ENCODE peak calls at places on chromosomes 4 and X, in nine cellular contexts. D is SK-N-SH; W is DMS153; G is Right ventricle myocardium inferior; K is stimulated activated CD4-positive, alpha-beta T cell treated with anti-CD3 and anti-CD28 coated beads, Interleukin-2, amount 100 ng/mL, for 48 hours; V is endothelial cell; F is neural crest cell; C is foreskin fibroblast; T is adipocyte. E is an unnamed sample.

GRCh38 chr4:121796283-121796682 is 4.8 kb upstream of the EXOSC9 start:
- DNase-seq in C (no peak), T (no peak), G (no peak), D (no peak), W (no peak), F (no peak), V (no peak), K (no peak), E (no peak)

GRCh38 chr4:81754169-81754568 is 282.5 kb upstream of the RASGEF1B start:
- DNase-seq in G (no peak), C (no peak), V (no peak), F (no peak), K (no peak), W (no peak), D (no peak), T (no peak), E (no peak)

GRCh38 chr4:83208371-83208770 is 76.2 kb downstream of the COQ2 start:
- DNase-seq in V (no peak), D (no peak), K (no peak), T (no peak), G (no peak), C (no peak), F (no peak), W (no peak), E (no peak)

GRCh38 chr4:85489273-85489672 is 14.3 kb downstream of the ARHGAP24 start:
- DNase-seq in K (no peak), C (peak; percentile 82), G (no peak), T (peak; percentile 34), V (no peak), D (no peak), W (peak; percentile 45), F (no peak), E (no peak)

GRCh38 chr4:16199132-16199531 is 27.1 kb downstream of the TAPT1 start:
- DNase-seq in T (peak; percentile 68), K (no peak), V (no peak), F (no peak), W (no peak), D (peak; percentile 34), C (peak; percentile 39), G (no peak), E (no peak)

GRCh38 chr4:4333265-4333706 is 43.2 kb downstream of the ZBTB49 start:
- DNase-seq in D (no peak), T (peak; percentile 85), V (no peak), F (no peak), C (peak; percentile 80), G (no peak), W (no peak), K (no peak), E (no peak)

GRCh38 chrX:134246282-134246681 is 9.3 kb downstream of the CCDC160 start:
- DNase-seq in G (no peak), K (no peak), W (no peak), F (no peak), C (no peak), V (no peak), D (no peak), T (no peak), E (no peak)

GRCh38 chr4:31104033-31104432 is 383.9 kb downstream of the PCDH7 start:
- DNase-seq in W (no peak), C (no peak), G (no peak), T (peak; percentile 28), D (no peak), F (no peak), V (no peak), K (no peak), E (no peak)

GRCh38 chr4:43457866-43458265 is 565.4 kb downstream of the GRXCR1 start:
- DNase-seq in T (no peak), D (no peak), F (no peak), W (no peak), V (no peak), K (no peak), G (no peak), C (peak; percentile 3), E (no peak)

GRCh38 chrX:110219920-110220319 is 98.0 kb downstream of the AMMECR1 start:
- DNase-seq in C (peak; percentile 62), G (no peak), D (no peak), F (no peak), V (no peak), K (no peak), W (no peak), T (peak; percentile 14), E (no peak)

GRCh38 chr4:120731561-120731960 is 191.0 kb downstream of the PRDM5 start:
- DNase-seq in D (no peak), K (no peak), F (no peak), V (peak; percentile 16), G (no peak), T (no peak), C (peak; percentile 16), W (no peak), E (no peak)

GRCh38 chrX:131675596-131676194 is 131.8 kb downstream of the OR13H1 start:
- DNase-seq in K (no peak), G (no peak), T (peak; percentile 4), F (no peak), C (peak; percentile 15), D (peak; percentile 35), W (no peak), V (no peak), E (peak; percentile 32)

GRCh38 chr4:108635070-108635655 is 14.8 kb downstream of the RPL34 start:
- DNase-seq in T (peak; percentile 40), C (peak; percentile 75), D (no peak), W (no peak), G (no peak), F (no peak), K (no peak), V (no peak), E (no peak)

GRCh38 chr4:116930329-116930728 is 155.0 kb downstream of the TRAM1L1 start:
- DNase-seq in T (no peak), K (no peak), V (no peak), C (no peak), F (no peak), G (no peak), D (no peak), W (no peak), E (no peak)

GRCh38 chr4:24741915-24742314 is 53.5 kb upstream of the SOD3 start:
- DNase-seq in F (no peak), K (no peak), V (no peak), D (no peak), G (no peak), W (no peak), C (no peak), T (no peak), E (no peak)

GRCh38 chr4:8346838-8347605 is 77.5 kb downstream of the HTRA3 start:
- DNase-seq in W (no peak), V (no peak), D (peak; percentile 62), C (no peak), K (no peak), F (no peak), G (no peak), T (no peak), E (no peak)

GRCh38 chr4:92104506-92104905 is 199.3 kb upstream of the GRID2 start:
- DNase-seq in W (no peak), G (no peak), D (no peak), T (no peak), V (no peak), F (no peak), C (no peak), K (no peak), E (no peak)

GRCh38 chrX:68936186-68936585 is 107.4 kb downstream of the EFNB1 start:
- DNase-seq in V (no peak), T (no peak), G (no peak), K (no peak), W (no peak), D (no peak), F (no peak), C (no peak), E (no peak)

GRCh38 chr4:79201976-79202375 is 123.9 kb downstream of the NAA11 start:
- DNase-seq in W (no peak), K (no peak), G (no peak), T (no peak), V (no peak), F (no peak), C (no peak), D (no peak), E (no peak)

GRCh38 chr4:154329268-154329858 is 162.2 kb downstream of the DCHS2 start:
- DNase-seq in F (no peak), D (no peak), K (no peak), C (peak; percentile 53), W (no peak), T (peak; percentile 70), V (no peak), G (no peak), E (peak; percentile 15)

GRCh38 chrX:10197597-10198210 is 40.9 kb downstream of the CLCN4 start:
- DNase-seq in K (no peak), W (peak; percentile 86), T (no peak), G (no peak), D (no peak), F (no peak), V (no peak), C (no peak), E (no peak)

GRCh38 chr4:85792576-85792975 is 317.6 kb downstream of the ARHGAP24 start:
- DNase-seq in T (no peak), K (no peak), W (no peak), F (no peak), G (no peak), V (no peak), D (no peak), C (no peak), E (no peak)

GRCh38 chr4:39518484-39518883 is 8.8 kb downstream of the UGDH start:
- DNase-seq in T (no peak), V (no peak), C (no peak), D (no peak), G (no peak), F (no peak), K (no peak), W (no peak), E (no peak)

GRCh38 chr4:68447201-68447600 is at the start of gene TMPRSS11E:
- DNase-seq in K (no peak), G (no peak), F (no peak), W (peak; percentile 28), V (no peak), T (no peak), D (no peak), C (no peak), E (no peak)

GRCh38 chr4:155796031-155796430 is 37.2 kb downstream of the GUCY1B1 start:
- DNase-seq in K (no peak), V (no peak), F (no peak), W (no peak), D (peak; percentile 15), C (peak; percentile 33), T (no peak), G (no peak), E (peak; percentile 12)

GRCh38 chr4:108166038-108166437 is 2.7 kb downstream of the LEF1 start:
- DNase-seq in F (no peak), G (no peak), C (no peak), T (no peak), W (no peak), D (no peak), V (no peak), K (peak; percentile 31), E (no peak)

GRCh38 chrX:19554786-19555185 is 39.5 kb upstream of the MAP3K15 start:
- DNase-seq in W (no peak), T (peak; percentile 83), G (no peak), V (no peak), D (no peak), F (no peak), K (peak; percentile 21), C (peak; percentile 61), E (no peak)

GRCh38 chrX:112901821-112902732 is 61.4 kb upstream of the AMOT start:
- DNase-seq in W (no peak), K (no peak), V (no peak), D (peak; percentile 19), F (no peak), T (no peak), G (no peak), C (no peak), E (no peak)

GRCh38 chrX:71846429-71846828 is 64.2 kb upstream of the NHSL2 start:
- DNase-seq in V (no peak), D (no peak), T (no peak), G (no peak), K (no peak), W (no peak), F (no peak), C (peak; percentile 57), E (no peak)

GRCh38 chr4:142901166-142901662 is 55.1 kb upstream of the INPP4B start:
- DNase-seq in F (no peak), W (no peak), G (no peak), C (peak; percentile 42), V (no peak), D (no peak), T (no peak), K (no peak), E (no peak)

GRCh38 chrX:13120017-13120416 is 75.6 kb upstream of the FAM9C start:
- DNase-seq in W (no peak), T (no peak), D (no peak), F (no peak), K (no peak), V (no peak), G (no peak), C (no peak), E (no peak)